ENCODE peak calls at places on chromosome X, in five cellular contexts. B is A673, L is A549, X is sigmoid colon, S is DND-41. C is an unnamed sample.

GRCh38 chrX:45070116-45071007 is 130.3 kb downstream of the DIPK2B start:
- DNase-seq in B (peak), X (no peak), L (peak), S (peak), C (no peak)

GRCh38 chrX:105845661-105846060 is 23.3 kb downstream of the NRK start:
- DNase-seq in S (no peak), X (no peak), L (no peak), B (no peak), C (no peak)

GRCh38 chrX:54413753-54414152 is 26.5 kb upstream of the TSR2 start:
- DNase-seq in X (no peak), B (no peak), L (no peak), S (peak), C (no peak)

GRCh38 chrX:152072236-152072635 is 66.1 kb downstream of the MAGEA10 start:
- DNase-seq in S (no peak), X (no peak), L (peak), B (no peak), C (no peak)

GRCh38 chrX:42085836-42086235 is 162.5 kb upstream of the CASK start:
- DNase-seq in B (no peak), L (no peak), S (no peak), X (no peak), C (no peak)

GRCh38 chrX:3939967-3940610 is 226.6 kb upstream of the PRKX start:
- DNase-seq in L (no peak), S (no peak), X (no peak), B (peak), C (no peak)

GRCh38 chrX:17854069-17854468 is 7.0 kb downstream of the RAI2 start:
- DNase-seq in L (no peak), B (no peak), X (no peak), S (no peak), C (no peak)

GRCh38 chrX:111823068-111823467 is 52.9 kb upstream of the TRPC5OS start:
- DNase-seq in X (no peak), S (no peak), L (peak), B (peak), C (no peak)

GRCh38 chrX:46683023-46683422 is 75.9 kb downstream of the SLC9A7 start:
- DNase-seq in L (no peak), X (no peak), B (no peak), S (no peak), C (no peak)

GRCh38 chrX:134669378-134670098 is 11.3 kb upstream of the PLAC1 start:
- DNase-seq in S (no peak), B (no peak), X (peak), L (peak), C (peak)

GRCh38 chrX:109533631-109534030 is 3.0 kb upstream of the NXT2 start:
- DNase-seq in S (no peak), B (no peak), X (no peak), L (no peak), C (no peak)

GRCh38 chrX:72057331-72057730 is 74.4 kb downstream of the RTL5 start:
- DNase-seq in B (no peak), X (no peak), S (no peak), L (no peak), C (no peak)

GRCh38 chrX:111254896-111255693 is 15.2 kb downstream of the CAPN6 start:
- DNase-seq in L (no peak), B (peak), S (no peak), X (no peak), C (no peak)

GRCh38 chrX:16160729-16161128 is 6.6 kb upstream of the MAGEB17 start:
- DNase-seq in L (peak), S (no peak), X (no peak), B (no peak), C (no peak)

GRCh38 chrX:150871341-150871811 is 27.1 kb downstream of the CD99L2 start:
- DNase-seq in X (no peak), B (no peak), L (no peak), S (no peak), C (no peak)

GRCh38 chrX:134753185-134754008 is 95.1 kb upstream of the PLAC1 start:
- DNase-seq in S (no peak), X (no peak), L (peak), B (no peak), C (no peak)

GRCh38 chrX:45632506-45632905 is 431.8 kb upstream of the DIPK2B start:
- DNase-seq in S (no peak), L (no peak), B (no peak), X (no peak), C (no peak)

GRCh38 chrX:119757979-119758681 is at the start of gene SOWAHD:
- DNase-seq in L (no peak), X (peak), B (no peak), S (no peak), C (peak)

GRCh38 chrX:41827886-41828285 is 95.5 kb downstream of the CASK start:
- DNase-seq in X (no peak), B (peak), L (no peak), S (no peak), C (no peak)

GRCh38 chrX:19793471-19793870 is 93.9 kb downstream of the SH3KBP1 start:
- DNase-seq in B (no peak), L (no peak), S (no peak), X (no peak), C (no peak)

GRCh38 chrX:40953369-40953768 is 131.9 kb upstream of the USP9X start:
- DNase-seq in X (no peak), L (no peak), B (no peak), S (no peak), C (no peak)

GRCh38 chrX:50111762-50112161 is 89.0 kb downstream of the AKAP4 start:
- DNase-seq in L (no peak), X (no peak), B (no peak), S (no peak), C (peak)

GRCh38 chrX:72554448-72555140 is 18.0 kb downstream of the HDAC8 start:
- DNase-seq in L (peak), S (no peak), B (peak), X (no peak), C (no peak)

GRCh38 chrX:23662187-23662586 is 5.1 kb upstream of the PRDX4 start:
- DNase-seq in S (no peak), B (no peak), X (no peak), L (no peak), C (no peak)

GRCh38 chrX:17564689-17565409 is 172.4 kb upstream of the SCML1 start:
- DNase-seq in S (no peak), L (no peak), B (no peak), X (peak), C (no peak)

GRCh38 chrX:2492536-2493218 is 8.1 kb downstream of the DHRSX start:
- DNase-seq in L (no peak), X (peak), B (peak), S (no peak), C (peak)

GRCh38 chrX:110182865-110183264 is 135.0 kb downstream of the AMMECR1 start:
- DNase-seq in L (no peak), S (no peak), X (no peak), B (no peak), C (no peak)

GRCh38 chrX:31178769-31179125 is 106.9 kb upstream of the FTHL17 start:
- DNase-seq in X (no peak), L (no peak), S (no peak), B (no peak), C (no peak)

DNA sequence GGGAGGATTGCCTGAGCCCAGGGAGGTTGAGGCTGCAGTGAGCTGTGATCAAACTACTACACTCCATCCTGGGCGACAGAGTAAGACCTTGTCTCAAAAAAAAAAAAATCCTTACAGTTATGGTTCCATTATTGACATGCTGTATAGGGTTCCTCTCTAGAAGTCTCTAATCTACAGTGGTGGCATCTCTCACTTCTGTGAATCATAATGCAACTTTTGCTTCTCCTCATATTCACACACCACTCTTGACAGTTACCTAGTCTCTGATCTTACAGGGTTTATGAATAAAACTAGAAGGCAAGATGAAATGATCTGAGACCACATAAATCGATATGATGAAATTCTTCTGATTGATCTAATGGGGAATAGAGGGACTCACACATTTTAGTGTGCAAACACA is 40.6 kb downstream of the DOCK11 start:
- DNase-seq in L (no peak), X (no peak), S (no peak), B (no peak), C (no peak)
- H3K27ac ChIP-seq in L (peak), X (no peak), S (no peak), B (no peak), C (no peak)

GRCh38 chrX:38806875-38807601 is 5.8 kb downstream of the MID1IP1 start:
- DNase-seq in X (no peak), B (no peak), S (no peak), L (no peak), C (no peak)
- H3K27ac ChIP-seq in X (peak), B (no peak), S (peak), L (peak), C (peak)

GRCh38 chrX:22165732-22166457 is 106.8 kb upstream of the CBLL2 start:
- DNase-seq in L (no peak), S (no peak), X (no peak), B (peak), C (no peak)

GRCh38 chrX:22171287-22172060 is 101.2 kb upstream of the CBLL2 start:
- DNase-seq in B (peak), L (no peak), X (no peak), S (no peak), C (no peak)
- H3K27ac ChIP-seq in B (no peak), L (no peak), X (no peak), S (no peak), C (no peak)

GRCh38 chrX:130085551-130085986 is 24.7 kb downstream of the ELF4 start:
- DNase-seq in B (no peak), L (no peak), S (peak), X (no peak), C (no peak)
- H3K27ac ChIP-seq in B (no peak), L (no peak), S (peak), X (no peak), C (peak)

DNA sequence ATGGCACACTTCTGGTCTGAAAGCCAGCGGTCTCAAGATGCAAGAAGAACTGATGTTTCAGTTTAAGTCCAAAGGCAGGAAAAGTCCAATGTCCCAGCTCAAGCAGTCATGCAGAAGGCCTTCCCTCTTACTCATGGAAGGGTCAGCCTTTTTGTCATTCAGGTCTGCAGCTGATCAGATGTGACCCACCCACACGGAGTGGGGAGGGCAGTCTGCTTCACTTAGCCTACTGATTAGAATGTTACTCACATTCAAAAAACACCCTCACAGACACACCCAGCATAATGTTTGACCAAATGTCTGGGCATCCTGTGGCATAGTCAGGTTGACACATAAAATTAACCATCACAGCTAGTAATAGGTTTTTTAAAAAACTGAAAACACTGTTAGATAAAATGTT is 6.6 kb downstream of the HCCS start:
- DNase-seq in L (no peak), X (no peak), S (no peak), B (no peak), C (no peak)
- H3K27ac ChIP-seq in L (no peak), X (no peak), S (no peak), B (no peak), C (no peak)

C was measured in upper lobe of right lung.